ENCODE peak calls at places on chromosomes 5 and 9, in nine cellular contexts. One of them, this sample, is unnamed.

GRCh38 chr5:3780907-3781306 is 185.3 kb downstream of the IRX1 start:
- DNase-seq in SK-MEL-5: no peak
- DNase-seq in activated CD4-positive, alpha-beta T cell treated with anti-CD3 and anti-CD28 coated beads, Interleukin-2, amount 50 U/mL, for 24 hours: no peak
- DNase-seq in NCI-H510A: no peak
- DNase-seq in A549: no peak
- DNase-seq in effector CD4-positive, alpha-beta T cell: no peak
- DNase-seq in A172: no peak
- DNase-seq in fibroblast of pulmonary artery: no peak
- DNase-seq in mesenchymal stem cell: no peak
- DNase-seq in this sample: no peak

GRCh38 chr5:76040806-76041205 is 42.4 kb upstream of the SV2C start:
- DNase-seq in A549: no peak
- DNase-seq in A172: no peak
- DNase-seq in SK-MEL-5: no peak
- DNase-seq in mesenchymal stem cell: no peak
- DNase-seq in activated CD4-positive, alpha-beta T cell treated with anti-CD3 and anti-CD28 coated beads, Interleukin-2, amount 50 U/mL, for 24 hours: no peak
- DNase-seq in fibroblast of pulmonary artery: no peak
- DNase-seq in effector CD4-positive, alpha-beta T cell: no peak
- DNase-seq in NCI-H510A: no peak
- DNase-seq in this sample: no peak

GRCh38 chr9:134165357-134166315 is 1.3 kb upstream of the RNU6ATAC start:
- DNase-seq in fibroblast of pulmonary artery: peak
- DNase-seq in SK-MEL-5: peak
- DNase-seq in effector CD4-positive, alpha-beta T cell: peak
- DNase-seq in NCI-H510A: no peak
- DNase-seq in A549: no peak
- DNase-seq in mesenchymal stem cell: peak
- DNase-seq in activated CD4-positive, alpha-beta T cell treated with anti-CD3 and anti-CD28 coated beads, Interleukin-2, amount 50 U/mL, for 24 hours: peak
- DNase-seq in A172: no peak
- DNase-seq in this sample: no peak

GRCh38 chr5:179769276-179769675 is 24.5 kb upstream of the LTC4S start:
- DNase-seq in NCI-H510A: no peak
- DNase-seq in mesenchymal stem cell: no peak
- DNase-seq in A172: no peak
- DNase-seq in A549: no peak
- DNase-seq in fibroblast of pulmonary artery: no peak
- DNase-seq in activated CD4-positive, alpha-beta T cell treated with anti-CD3 and anti-CD28 coated beads, Interleukin-2, amount 50 U/mL, for 24 hours: no peak
- DNase-seq in SK-MEL-5: no peak
- DNase-seq in effector CD4-positive, alpha-beta T cell: no peak
- DNase-seq in this sample: no peak

GRCh38 chr9:129487658-129488483 is 133.0 kb downstream of the C9orf50 start:
- DNase-seq in NCI-H510A: no peak
- DNase-seq in SK-MEL-5: peak
- DNase-seq in effector CD4-positive, alpha-beta T cell: no peak
- DNase-seq in A549: no peak
- DNase-seq in fibroblast of pulmonary artery: peak
- DNase-seq in mesenchymal stem cell: peak
- DNase-seq in activated CD4-positive, alpha-beta T cell treated with anti-CD3 and anti-CD28 coated beads, Interleukin-2, amount 50 U/mL, for 24 hours: peak
- DNase-seq in A172: no peak
- DNase-seq in this sample: peak

GRCh38 chr5:146580237-146580636 is 64.2 kb upstream of the GPR151 start:
- DNase-seq in activated CD4-positive, alpha-beta T cell treated with anti-CD3 and anti-CD28 coated beads, Interleukin-2, amount 50 U/mL, for 24 hours: no peak
- DNase-seq in A172: no peak
- DNase-seq in fibroblast of pulmonary artery: no peak
- DNase-seq in mesenchymal stem cell: no peak
- DNase-seq in NCI-H510A: no peak
- DNase-seq in effector CD4-positive, alpha-beta T cell: no peak
- DNase-seq in SK-MEL-5: no peak
- DNase-seq in A549: no peak
- DNase-seq in this sample: no peak

GRCh38 chr5:134732819-134733218 is 5.5 kb upstream of the CAMLG start:
- DNase-seq in mesenchymal stem cell: no peak
- DNase-seq in A549: no peak
- DNase-seq in SK-MEL-5: no peak
- DNase-seq in activated CD4-positive, alpha-beta T cell treated with anti-CD3 and anti-CD28 coated beads, Interleukin-2, amount 50 U/mL, for 24 hours: no peak
- DNase-seq in fibroblast of pulmonary artery: no peak
- DNase-seq in NCI-H510A: no peak
- DNase-seq in A172: no peak
- DNase-seq in effector CD4-positive, alpha-beta T cell: no peak
- DNase-seq in this sample: no peak

GRCh38 chr5:94693043-94693822 is 74.8 kb downstream of the SLF1 start:
- DNase-seq in effector CD4-positive, alpha-beta T cell: no peak
- DNase-seq in A549: no peak
- DNase-seq in SK-MEL-5: peak
- DNase-seq in activated CD4-positive, alpha-beta T cell treated with anti-CD3 and anti-CD28 coated beads, Interleukin-2, amount 50 U/mL, for 24 hours: no peak
- DNase-seq in mesenchymal stem cell: peak
- DNase-seq in A172: peak
- DNase-seq in fibroblast of pulmonary artery: peak
- DNase-seq in NCI-H510A: peak
- DNase-seq in this sample: no peak

GRCh38 chr5:74233091-74233490 is 407.4 kb downstream of the ENC1 start:
- DNase-seq in SK-MEL-5: no peak
- DNase-seq in NCI-H510A: no peak
- DNase-seq in fibroblast of pulmonary artery: no peak
- DNase-seq in effector CD4-positive, alpha-beta T cell: no peak
- DNase-seq in mesenchymal stem cell: peak
- DNase-seq in A172: no peak
- DNase-seq in A549: no peak
- DNase-seq in activated CD4-positive, alpha-beta T cell treated with anti-CD3 and anti-CD28 coated beads, Interleukin-2, amount 50 U/mL, for 24 hours: no peak
- DNase-seq in this sample: no peak

GRCh38 chr5:61329729-61330128 is 2.3 kb upstream of the ZSWIM6 start:
- DNase-seq in effector CD4-positive, alpha-beta T cell: no peak
- DNase-seq in SK-MEL-5: no peak
- DNase-seq in A549: peak
- DNase-seq in A172: peak
- DNase-seq in activated CD4-positive, alpha-beta T cell treated with anti-CD3 and anti-CD28 coated beads, Interleukin-2, amount 50 U/mL, for 24 hours: no peak
- DNase-seq in mesenchymal stem cell: peak
- DNase-seq in fibroblast of pulmonary artery: peak
- DNase-seq in NCI-H510A: no peak
- DNase-seq in this sample: no peak